ENCODE peak calls at places on chromosomes 3 and 15, in four cellular contexts. Y is mesothelial cell of epicardium, T is endothelial cell, G is WERI-Rb-1. M is an unnamed sample.

GRCh38 chr3:162525052-162525451 is 1028.4 kb downstream of the OTOL1 start:
- DNase-seq in Y (no peak), T (no peak), G (no peak), M (no peak)

GRCh38 chr3:176430244-176430893 is 766.9 kb downstream of the TBL1XR1 start:
- DNase-seq in Y (no peak), T (peak; percentile 9), G (peak; percentile 9), M (no peak)

GRCh38 chr15:41429003-41429890 is 12.4 kb downstream of the RTF1 start:
- DNase-seq in Y (no peak), T (no peak), G (no peak), M (no peak)

GRCh38 chr3:51706788-51707731 is at the start of gene GRM2:
- DNase-seq in Y (peak; percentile 91), T (peak; percentile 89), G (peak; percentile 92), M (peak; percentile 87)

GRCh38 chr3:41267975-41268640 is 68.8 kb downstream of the CTNNB1 start:
- DNase-seq in Y (no peak), T (no peak), G (no peak), M (no peak)

GRCh38 chr3:196792771-196793170 is 53.1 kb downstream of the PAK2 start:
- DNase-seq in Y (no peak), T (no peak), G (no peak), M (no peak)

GRCh38 chr15:58698887-58699641 is 50.4 kb downstream of the ADAM10 start:
- DNase-seq in Y (no peak), T (no peak), G (no peak), M (no peak)

GRCh38 chr15:67762610-67763368 is 62.5 kb upstream of the SKOR1 start:
- DNase-seq in Y (no peak), T (no peak), G (no peak), M (no peak)

GRCh38 chr15:59491062-59491461 is 53.1 kb downstream of the FAM81A start:
- DNase-seq in Y (no peak), T (no peak), G (no peak), M (no peak)

GRCh38 chr3:47601310-47601709 is 22.6 kb upstream of the CSPG5 start:
- DNase-seq in Y (no peak), T (no peak), G (no peak), M (no peak)

GRCh38 chr3:8755564-8756237 is 13.7 kb downstream of the OXTR start:
- DNase-seq in Y (no peak), T (no peak), G (peak; percentile 37), M (no peak)

GRCh38 chr15:22786868-22787698 is 639 bp downstream of the NIPA1 start:
- DNase-seq in Y (peak; percentile 46), T (peak; percentile 37), G (peak; percentile 35), M (peak; percentile 44)

GRCh38 chr3:14791343-14791945 is 27.3 kb upstream of the FGD5 start:
- DNase-seq in Y (peak; percentile 72), T (peak; percentile 79), G (peak; percentile 77), M (peak; percentile 82)

GRCh38 chr15:82624008-82624407 is 23.2 kb downstream of the CPEB1 start:
- DNase-seq in Y (no peak), T (no peak), G (no peak), M (no peak)

GRCh38 chr3:22241110-22241509 is 490.1 kb upstream of the ZNF385D start:
- DNase-seq in Y (no peak), T (no peak), G (no peak), M (no peak)

GRCh38 chr3:196096382-196096953 is 14.6 kb upstream of the TFRC start:
- DNase-seq in Y (no peak), T (no peak), G (no peak), M (no peak)

GRCh38 chr15:99967841-99968371 is 234.7 kb upstream of the LYSMD4 start:
- DNase-seq in Y (no peak), T (no peak), G (no peak), M (no peak)

GRCh38 chr3:105505167-105505566 is 138.5 kb downstream of the ALCAM start:
- DNase-seq in Y (no peak), T (no peak), G (no peak), M (no peak)

GRCh38 chr3:125683067-125683844 is 88.0 kb upstream of the OSBPL11 start:
- DNase-seq in Y (no peak), T (no peak), G (peak; percentile 81), M (no peak)

GRCh38 chr3:15519096-15519495 is 2.4 kb downstream of the COLQ start:
- DNase-seq in Y (no peak), T (no peak), G (no peak), M (no peak)

GRCh38 chr3:144403040-144403457 is 431.4 kb downstream of the DIPK2A start:
- DNase-seq in Y (no peak), T (no peak), G (no peak), M (no peak)

GRCh38 chr3:33447958-33448357 is 7.8 kb upstream of the UBP1 start:
- DNase-seq in Y (no peak), T (no peak), G (no peak), M (no peak)

GRCh38 chr15:77418341-77419049 is 1.4 kb downstream of the PEAK1 start:
- DNase-seq in Y (no peak), T (no peak), G (no peak), M (no peak)

GRCh38 chr3:72134989-72135451 is 350.1 kb upstream of the PROK2 start:
- DNase-seq in Y (no peak), T (no peak), G (no peak), M (no peak)

GRCh38 chr3:60504827-60505457 is 746.3 kb downstream of the FHIT start:
- DNase-seq in Y (no peak), T (no peak), G (no peak), M (no peak)

GRCh38 chr15:77786181-77786890 is 153.6 kb upstream of the LINGO1 start:
- DNase-seq in Y (no peak), T (no peak), G (no peak), M (no peak)

GRCh38 chr3:128584412-128585020 is 66.1 kb downstream of the RPN1 start:
- DNase-seq in Y (peak; percentile 63), T (peak; percentile 76), G (peak; percentile 76), M (peak; percentile 35)

GRCh38 chr15:95875141-95875643 is 455.3 kb upstream of the NR2F2 start:
- DNase-seq in Y (no peak), T (no peak), G (no peak), M (no peak)

GRCh38 chr15:39154136-39154770 is 426.6 kb upstream of the THBS1 start:
- DNase-seq in Y (no peak), T (no peak), G (no peak), M (no peak)
- TF ChIP-seq CTCF in Y (no peak), T (peak; percentile 26), G (no peak), M (peak; percentile 27)

GRCh38 chr3:20185733-20186599 is at the start of gene SGO1:
- DNase-seq in Y (peak; percentile 99), T (peak; percentile 99), G (peak; percentile 98), M (peak; percentile 99)
- TF ChIP-seq CTCF in Y (no peak), T (no peak), G (no peak), M (no peak)

GRCh38 chr3:4139462-4140140 is 163.6 kb upstream of the SETMAR start:
- DNase-seq in Y (no peak), T (no peak), G (no peak), M (no peak)
- TF ChIP-seq CTCF in Y (no peak), T (no peak), G (no peak), M (no peak)

GRCh38 chr3:24641628-24642027 is 147.0 kb upstream of the THRB start:
- DNase-seq in Y (no peak), T (no peak), G (no peak), M (no peak)
- TF ChIP-seq CTCF in Y (no peak), T (no peak), G (no peak), M (no peak)

GRCh38 chr15:69809421-69809820 is 288.3 kb downstream of the TLE3 start:
- DNase-seq in Y (no peak), T (no peak), G (no peak), M (no peak)

GRCh38 chr15:69807752-69808151 is 290.0 kb downstream of the TLE3 start:
- DNase-seq in Y (no peak), T (no peak), G (no peak), M (no peak)

GRCh38 chr15:69806287-69806915 is 291.3 kb downstream of the TLE3 start:
- DNase-seq in Y (no peak), T (no peak), G (no peak), M (no peak)

GRCh38 chr15:69810441-69811071 is 287.2 kb downstream of the TLE3 start:
- DNase-seq in Y (no peak), T (no peak), G (peak; percentile 81), M (no peak)

GRCh38 chr15:69808756-69809155 is 289.0 kb downstream of the TLE3 start:
- DNase-seq in Y (no peak), T (no peak), G (no peak), M (no peak)
- TF ChIP-seq CTCF in Y (no peak), T (no peak), G (no peak), M (no peak)

DNA sequence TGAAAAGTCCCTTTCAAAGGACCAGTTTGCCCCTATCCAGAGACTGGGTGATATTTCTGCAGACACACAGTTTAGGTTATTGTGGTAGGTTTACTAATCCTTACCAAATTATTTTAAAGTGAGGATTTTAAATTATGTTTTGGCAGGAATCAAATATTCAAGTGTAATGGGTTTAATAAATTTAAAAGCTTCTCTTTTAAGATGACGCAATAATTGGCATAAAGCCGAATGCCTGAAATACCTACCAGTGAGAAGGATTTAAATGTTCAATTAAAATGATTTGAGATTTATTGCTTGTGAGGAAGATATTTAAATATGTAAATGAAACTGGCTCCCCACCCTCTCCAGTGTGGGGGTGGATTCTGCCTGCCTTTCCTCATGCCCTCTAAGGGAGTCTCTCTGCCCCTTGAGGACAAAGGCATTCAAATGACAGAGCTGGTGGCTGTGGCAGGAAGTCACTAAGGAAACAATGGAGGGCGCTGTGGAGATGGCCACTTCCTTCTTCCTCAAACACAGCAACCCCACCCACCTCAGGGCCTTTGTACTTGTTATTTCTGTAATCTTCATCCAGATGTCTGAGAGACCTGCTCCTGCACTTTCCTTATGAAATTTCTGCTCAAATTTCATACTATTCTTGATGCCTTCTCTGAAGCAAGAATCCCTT is 131.7 kb downstream of the TNIK start:
- DNase-seq in Y (no peak), T (peak; percentile 39), G (peak; percentile 56), M (no peak)
- TF ChIP-seq CTCF in Y (no peak), T (no peak), G (peak; percentile 72), M (no peak)

DNA sequence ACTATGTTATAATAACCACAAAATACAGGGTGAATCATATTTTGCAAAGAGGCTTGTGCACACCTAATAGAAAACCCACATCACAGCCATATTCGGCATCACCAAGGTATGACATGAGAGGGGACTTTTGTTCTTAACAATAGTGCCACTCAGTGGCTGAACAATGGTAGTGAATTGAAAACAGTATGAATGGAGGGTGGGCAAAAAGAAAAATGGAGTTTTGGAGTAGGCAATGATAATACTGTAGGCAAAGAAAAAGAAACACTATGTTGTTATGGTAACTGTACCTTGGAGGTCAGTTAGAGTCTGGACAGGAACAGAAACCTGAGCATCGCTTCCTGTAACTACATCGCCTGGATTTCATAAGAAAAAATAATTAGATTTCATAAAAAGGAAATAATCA is 348.6 kb downstream of the PLCL2 start:
- DNase-seq in Y (no peak), T (peak; percentile 35), G (peak; percentile 21), M (no peak)
- TF ChIP-seq CTCF in Y (peak; percentile 64), T (peak; percentile 78), G (peak; percentile 46), M (peak; percentile 75)